ENCODE peak calls at places on chromosomes 16 and 17, in seven cellular contexts. S is GM04504, W is nucleus accumbens, H is T-helper 9 cell, T is NCI-H146, M is AG09319, L is NCI-H1092 treated with DMSO at 0.1 percent for 48 hours. I is an unnamed sample.

GRCh38 chr17:58513913-58514794 is at the start of gene MTMR4:
- DNase-seq in H (peak; percentile 68), M (no peak), T (peak; percentile 89), L (peak; percentile 79), S (peak; percentile 36), W (peak; percentile 55), I (peak; percentile 67)

GRCh38 chr17:82924812-82925211 is 85.0 kb upstream of the ZNF750 start:
- DNase-seq in S (no peak), T (no peak), L (no peak), W (no peak), M (no peak), H (no peak), I (no peak)

GRCh38 chr17:80855968-80856862 is 135.4 kb upstream of the CHMP6 start:
- DNase-seq in L (no peak), W (no peak), T (no peak), H (peak; percentile 36), M (peak; percentile 96), S (peak; percentile 98), I (peak; percentile 80)

GRCh38 chr16:89472711-89473075 is 17.7 kb downstream of the ANKRD11 start:
- DNase-seq in H (no peak), S (no peak), T (no peak), M (no peak), W (no peak), L (no peak), I (no peak)

GRCh38 chr16:85302018-85302847 is 190.0 kb upstream of the CIBAR2 start:
- DNase-seq in T (peak; percentile 18), W (no peak), L (no peak), M (no peak), S (no peak), H (no peak), I (no peak)

GRCh38 chr17:12637015-12637414 is 28.7 kb upstream of the MYOCD start:
- DNase-seq in L (no peak), H (no peak), S (peak; percentile 68), T (no peak), W (no peak), M (peak; percentile 57), I (no peak)

GRCh38 chr16:1884155-1884760 is 12.3 kb upstream of the MEIOB start:
- DNase-seq in L (no peak), H (no peak), M (no peak), W (no peak), T (peak; percentile 58), S (no peak), I (no peak)

GRCh38 chr16:46789499-46790414 is 41.2 kb downstream of the C16orf87 start:
- DNase-seq in W (peak; percentile 33), H (peak; percentile 72), L (no peak), T (no peak), S (peak; percentile 16), M (no peak), I (peak; percentile 80)

GRCh38 chr16:68744744-68745280 is 7.7 kb downstream of the CDH1 start:
- DNase-seq in S (no peak), W (no peak), L (peak; percentile 40), H (no peak), M (no peak), T (peak; percentile 87), I (no peak)

GRCh38 chr17:32936894-32937500 is 9.0 kb downstream of the TMEM98 start:
- DNase-seq in W (peak; percentile 41), S (no peak), T (peak; percentile 67), L (peak; percentile 31), M (no peak), H (peak; percentile 55), I (peak; percentile 27)

GRCh38 chr16:11405331-11406176 is 60.3 kb downstream of the RMI2 start:
- DNase-seq in M (no peak), L (no peak), H (peak; percentile 22), S (no peak), T (peak; percentile 26), W (no peak), I (peak; percentile 10)

GRCh38 chr17:68457168-68457538 is at the start of gene WIPI1:
- DNase-seq in W (no peak), T (no peak), L (no peak), M (no peak), S (no peak), H (no peak), I (no peak)

GRCh38 chr16:11624645-11625607 is 38.2 kb upstream of the LITAF start:
- DNase-seq in T (no peak), M (no peak), L (no peak), W (no peak), H (no peak), S (no peak), I (no peak)

GRCh38 chr16:52383640-52384292 is 163.2 kb downstream of the TOX3 start:
- DNase-seq in H (no peak), S (no peak), M (no peak), W (no peak), T (peak; percentile 60), L (peak; percentile 69), I (no peak)

GRCh38 chr17:46727572-46728348 is 90.7 kb downstream of the WNT3 start:
- DNase-seq in W (no peak), L (no peak), S (peak; percentile 32), M (peak; percentile 19), T (no peak), H (no peak), I (no peak)

GRCh38 chr17:17462048-17462824 is 14.6 kb upstream of the MED9 start:
- DNase-seq in H (no peak), L (no peak), W (no peak), S (no peak), M (no peak), T (peak; percentile 41), I (no peak)

GRCh38 chr16:85384831-85385462 is 228.2 kb upstream of the GSE1 start:
- DNase-seq in T (peak; percentile 90), M (no peak), S (no peak), W (no peak), L (no peak), H (no peak), I (no peak)

GRCh38 chr16:67632415-67633172 is 12.3 kb upstream of the CARMIL2 start:
- DNase-seq in S (no peak), M (no peak), W (no peak), L (no peak), T (no peak), H (no peak), I (no peak)

I was measured in activated effector memory CD4-positive, alpha-beta T cell treated with Interleukin-2 at 50 U/mL for 16 hours.